ENCODE peak calls at places on chromosomes 1 and 21, in seven cellular contexts. W is ovary, G is psoas muscle, H is thyroid gland, S is brain microvascular endothelial cell, K is pancreas, D is heart right ventricle. P is an unnamed sample. For H3K27me3, the result is how much of the 10 kb centered on the place peaks cover.

GRCh38 chr21:41765393-41765950 is 1.4 kb downstream of the RIPK4 start:
- DNase-seq in W (no peak), G (no peak), H (no peak), S (no peak), K (peak), D (no peak), P (no peak)

GRCh38 chr1:221418346-221418745 is 323.5 kb downstream of the DUSP10 start:
- DNase-seq in W (no peak), G (no peak), H (no peak), S (no peak), K (no peak), D (no peak), P (no peak)

GRCh38 chr1:197917553-197917812 is 311 bp downstream of the LHX9 start:
- DNase-seq in W (no peak), G (no peak), H (no peak), S (no peak), K (no peak), D (no peak), P (no peak)

GRCh38 chr1:53763911-53764310 is 24.9 kb upstream of the GLIS1 start:
- DNase-seq in W (no peak), G (no peak), H (no peak), S (no peak), K (no peak), D (no peak), P (no peak)

GRCh38 chr21:29265690-29266479 is 32.8 kb upstream of the BACH1 start:
- DNase-seq in W (no peak), G (no peak), H (no peak), S (peak), K (no peak), D (no peak), P (no peak)

GRCh38 chr1:113835686-113836290 is 23.5 kb upstream of the RSBN1 start:
- DNase-seq in W (no peak), G (no peak), H (peak), S (peak), K (no peak), D (no peak), P (no peak)

GRCh38 chr1:31919591-31919990 is 18.6 kb downstream of the PTP4A2 start:
- DNase-seq in W (no peak), G (no peak), H (no peak), S (no peak), K (no peak), D (no peak), P (no peak)

GRCh38 chr1:112817555-112818373 is 102.6 kb upstream of the PPM1J start:
- DNase-seq in W (no peak), G (no peak), H (no peak), S (no peak), K (no peak), D (no peak), P (no peak)

GRCh38 chr1:185229981-185230380 is 73.0 kb downstream of the SWT1 start:
- DNase-seq in W (no peak), G (no peak), H (no peak), S (no peak), K (no peak), D (no peak), P (no peak)

GRCh38 chr1:211259596-211260126 is 495 bp downstream of the RCOR3 start:
- DNase-seq in W (peak), G (peak), H (peak), S (no peak), K (no peak), D (peak), P (peak)

GRCh38 chr1:10694274-10694632 is 102.2 kb downstream of the CASZ1 start:
- DNase-seq in W (no peak), G (no peak), H (no peak), S (no peak), K (peak), D (no peak), P (no peak)

DNA sequence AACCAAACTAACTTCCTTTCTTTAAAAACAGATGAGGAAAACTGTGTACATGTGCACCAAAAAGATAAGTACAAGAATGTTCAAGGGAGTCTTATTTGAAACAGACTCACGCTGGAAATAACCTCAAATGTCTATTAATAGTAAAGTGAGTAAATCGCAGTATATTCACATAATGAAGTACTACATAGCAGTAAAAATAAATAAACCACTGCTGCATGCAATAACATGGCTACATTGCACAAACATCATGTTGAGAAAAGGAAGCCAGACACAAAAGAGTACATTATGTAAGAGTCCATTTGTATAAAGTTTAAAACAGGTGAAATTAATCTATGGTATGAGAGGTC is 5.3 kb upstream of the DENND2D start:
- DNase-seq in W (no peak), G (no peak), H (no peak), S (no peak), K (no peak), D (no peak), P (no peak)
- H3K27me3 ChIP-seq in W (under half), G (under half), H (under half), S (under half), K (under half), D (under half), P (half or more)

GRCh38 chr1:234398849-234399381 is 25.7 kb downstream of the COA6 start:
- DNase-seq in W (no peak), G (no peak), H (no peak), S (no peak), K (no peak), D (no peak), P (no peak)
- H3K27me3 ChIP-seq in W (under half), G (under half), H (under half), S (under half), K (under half), D (under half), P (under half)

GRCh38 chr1:16958475-16958874 is 21.9 kb downstream of the MFAP2 start:
- DNase-seq in W (no peak), G (no peak), H (no peak), S (no peak), K (no peak), D (no peak), P (no peak)
- H3K27me3 ChIP-seq in W (under half), G (under half), H (under half), S (under half), K (under half), D (under half), P (under half)

GRCh38 chr1:32925360-32926142 is 24.4 kb upstream of the TMEM54 start:
- DNase-seq in W (no peak), G (no peak), H (peak), S (no peak), K (no peak), D (no peak), P (no peak)
- H3K27me3 ChIP-seq in W (under half), G (under half), H (under half), S (under half), K (under half), D (under half), P (under half)

DNA sequence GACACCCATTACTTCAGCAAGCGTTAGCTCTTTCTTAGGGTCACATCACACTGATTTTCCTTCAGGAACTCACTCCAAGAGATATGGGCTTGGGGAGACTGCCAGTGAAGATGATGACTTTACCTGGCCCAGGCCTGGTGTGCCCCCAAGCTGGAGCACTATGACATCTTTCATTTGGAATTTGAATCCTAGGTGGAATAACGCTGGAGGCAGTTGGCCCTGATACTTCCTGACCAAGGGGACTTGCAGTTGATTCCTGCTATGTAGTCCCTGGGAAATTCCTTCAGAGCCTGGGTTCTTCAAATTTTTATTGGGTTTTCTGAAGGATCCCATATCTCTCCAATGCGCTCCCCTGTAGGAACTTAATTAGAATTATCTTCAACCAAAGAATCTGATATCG is 114.9 kb upstream of the GUCA2B start:
- DNase-seq in W (no peak), G (no peak), H (no peak), S (no peak), K (no peak), D (no peak), P (no peak)
- H3K27me3 ChIP-seq in W (under half), G (under half), H (under half), S (under half), K (under half), D (under half), P (under half)

GRCh38 chr1:201091256-201091655 is 21.0 kb downstream of the CACNA1S start:
- DNase-seq in W (no peak), G (no peak), H (no peak), S (no peak), K (no peak), D (no peak), P (no peak)

GRCh38 chr1:201089621-201090020 is 22.6 kb downstream of the CACNA1S start:
- DNase-seq in W (no peak), G (no peak), H (no peak), S (no peak), K (no peak), D (no peak), P (no peak)

GRCh38 chr1:201088395-201088794 is 23.8 kb downstream of the CACNA1S start:
- DNase-seq in W (no peak), G (no peak), H (no peak), S (no peak), K (no peak), D (no peak), P (no peak)

GRCh38 chr1:201090536-201090935 is 21.7 kb downstream of the CACNA1S start:
- DNase-seq in W (no peak), G (no peak), H (no peak), S (no peak), K (no peak), D (no peak), P (no peak)

DNA sequence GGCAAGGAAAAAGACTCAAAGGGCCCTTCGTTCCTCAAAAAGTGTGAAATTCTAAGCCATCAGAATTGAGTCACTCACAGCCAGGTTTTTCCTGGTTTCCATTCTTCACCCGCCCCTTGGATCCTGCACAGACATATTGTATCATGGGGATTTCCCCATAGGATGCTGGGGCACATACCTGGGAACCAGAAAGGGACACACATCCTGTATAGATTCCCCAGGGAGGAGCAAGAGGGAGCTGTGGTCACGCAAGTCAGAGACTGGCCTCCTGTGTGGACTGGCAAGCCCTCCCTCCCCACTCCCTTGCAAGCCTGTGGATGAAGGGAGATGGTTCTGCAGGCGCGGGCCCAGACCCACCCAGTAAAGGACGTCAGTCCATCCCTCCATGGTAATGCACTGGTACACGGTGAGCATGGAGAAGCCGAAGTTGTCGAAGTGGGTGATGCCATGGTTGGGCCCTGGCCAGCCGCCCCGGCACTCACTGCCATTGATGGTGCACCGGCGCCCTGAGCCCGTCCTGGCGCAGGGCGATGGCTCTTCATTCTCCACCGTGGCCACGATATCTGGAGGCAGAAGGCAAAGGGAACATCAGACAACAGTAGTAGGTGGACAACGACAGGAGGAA is 23.2 kb downstream of the CACNA1S start:
- DNase-seq in W (no peak), G (no peak), H (no peak), S (no peak), K (no peak), D (no peak), P (no peak)
- H3K27me3 ChIP-seq in W (under half), G (under half), H (under half), S (under half), K (under half), D (under half), P (under half)

GRCh38 chr21:44572959-44573583 is 458 bp upstream of the KRTAP10-4 start:
- DNase-seq in W (no peak), G (no peak), H (no peak), S (peak), K (no peak), D (no peak), P (no peak)

GRCh38 chr21:44571844-44572782 is 1.4 kb upstream of the KRTAP10-4 start:
- DNase-seq in W (no peak), G (no peak), H (no peak), S (no peak), K (no peak), D (no peak), P (no peak)

GRCh38 chr21:44575307-44576024 is 1.9 kb downstream of the KRTAP10-4 start:
- DNase-seq in W (no peak), G (no peak), H (no peak), S (no peak), K (no peak), D (no peak), P (no peak)

GRCh38 chr21:44576025-44576420 is 2.5 kb downstream of the KRTAP10-4 start:
- DNase-seq in W (no peak), G (no peak), H (no peak), S (no peak), K (no peak), D (no peak), P (no peak)

DNA sequence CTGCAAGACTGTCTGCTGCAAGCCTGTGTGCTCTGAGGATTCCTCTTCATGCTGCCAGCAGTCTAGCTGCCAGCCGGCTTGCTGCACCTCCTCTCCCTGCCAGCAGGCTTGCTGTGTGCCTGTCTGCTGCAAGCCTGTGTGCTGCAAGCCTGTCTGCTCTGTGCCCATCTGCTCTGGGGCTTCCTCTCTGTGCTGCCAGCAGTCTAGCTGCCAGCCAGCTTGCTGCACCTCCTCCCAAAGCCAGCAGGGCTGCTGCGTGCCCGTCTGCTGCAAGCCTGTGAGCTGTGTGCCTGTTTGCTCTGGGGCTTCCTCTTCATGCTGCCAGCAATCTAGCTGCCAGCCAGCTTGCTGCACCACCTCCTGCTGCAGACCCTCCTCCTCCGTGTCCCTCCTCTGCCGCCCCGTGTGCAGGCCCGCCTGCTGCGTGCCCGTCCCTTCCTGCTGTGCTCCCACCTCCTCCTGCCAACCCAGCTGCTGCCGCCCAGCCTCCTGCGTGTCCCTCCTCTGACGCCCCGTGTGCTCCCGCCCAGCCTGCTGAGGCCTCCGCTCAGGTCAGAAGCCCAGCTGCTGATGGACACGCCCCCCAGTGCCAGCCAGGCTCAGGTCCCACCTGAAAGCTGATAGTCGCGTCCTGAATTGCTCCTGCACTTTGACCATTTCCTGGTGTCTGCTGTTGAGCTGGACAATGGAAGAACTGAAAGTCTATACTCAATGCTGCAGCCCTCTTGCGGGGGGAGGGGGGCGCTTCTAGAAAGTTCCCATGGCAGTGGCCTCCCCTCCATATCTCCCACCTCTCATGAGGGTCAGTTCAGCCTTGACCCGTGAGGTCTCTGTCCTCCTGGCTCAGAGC is 1.2 kb downstream of the KRTAP10-4 start:
- DNase-seq in W (no peak), G (no peak), H (no peak), S (no peak), K (no peak), D (no peak), P (no peak)
- H3K27me3 ChIP-seq in W (under half), G (under half), H (under half), S (under half), K (under half), D (under half), P (under half)

GRCh38 chr1:28209700-28210099 is 23.1 kb downstream of the DNAJC8 start:
- DNase-seq in W (no peak), G (no peak), H (no peak), S (no peak), K (no peak), D (no peak), P (no peak)
- H3K27me3 ChIP-seq in W (under half), G (under half), H (under half), S (under half), K (under half), D (under half), P (under half)

P was measured in left ventricle myocardium inferior.